ENCODE peak calls at places on chromosomes 6 and 20, in eight cellular contexts. Y is A549, G is stomach, O is mucosa of descending colon, W is Peyer's patch, C is progenitor cell of endocrine pancreas, P is neural crest cell, D is fibroblast of lung. U is an unnamed sample.

GRCh38 chr6:99940582-99940981 is 53.4 kb downstream of the MCHR2 start:
- DNase-seq in Y (no peak), G (no peak), O (no peak), W (no peak), C (no peak), P (no peak), D (no peak), U (no peak)

GRCh38 chr6:136365781-136366354 is 76.2 kb upstream of the BCLAF1 start:
- DNase-seq in Y (no peak), G (peak), O (peak), W (peak), C (no peak), P (no peak), D (no peak), U (no peak)

GRCh38 chr6:118739976-118740771 is 88.8 kb upstream of the CEP85L start:
- DNase-seq in Y (no peak), G (no peak), O (no peak), W (no peak), C (no peak), P (no peak), D (peak), U (no peak)

GRCh38 chr20:39111359-39112195 is 149.4 kb downstream of the DHX35 start:
- DNase-seq in Y (no peak), G (no peak), O (no peak), W (no peak), C (no peak), P (no peak), D (no peak), U (no peak)

GRCh38 chr6:41451039-41451438 is 95.1 kb upstream of the FOXP4 start:
- DNase-seq in Y (no peak), G (peak), O (peak), W (no peak), C (no peak), P (no peak), D (no peak), U (peak)

GRCh38 chr20:63364801-63365585 is 3.8 kb upstream of the CHRNA4 start:
- DNase-seq in Y (no peak), G (no peak), O (no peak), W (no peak), C (no peak), P (no peak), D (no peak), U (no peak)

GRCh38 chr20:37392441-37393195 is 46.7 kb downstream of the SRC start:
- DNase-seq in Y (no peak), G (no peak), O (no peak), W (no peak), C (no peak), P (no peak), D (no peak), U (no peak)

GRCh38 chr6:116106146-116106545 is 5.5 kb downstream of the NT5DC1 start:
- DNase-seq in Y (no peak), G (no peak), O (no peak), W (no peak), C (no peak), P (no peak), D (peak), U (no peak)

GRCh38 chr6:98833101-98834059 is 994 bp upstream of the POU3F2 start:
- DNase-seq in Y (no peak), G (no peak), O (no peak), W (no peak), C (no peak), P (no peak), D (peak), U (peak)

GRCh38 chr20:53001502-53002301 is 29.5 kb downstream of the TSHZ2 start:
- DNase-seq in Y (no peak), G (no peak), O (no peak), W (no peak), C (no peak), P (no peak), D (peak), U (no peak)

GRCh38 chr20:20188647-20189046 is 136.3 kb downstream of the CFAP61 start:
- DNase-seq in Y (no peak), G (no peak), O (no peak), W (no peak), C (no peak), P (no peak), D (no peak), U (no peak)

GRCh38 chr20:19009071-19009688 is 195.6 kb downstream of the SCP2D1 start:
- DNase-seq in Y (no peak), G (no peak), O (no peak), W (no peak), C (no peak), P (no peak), D (no peak), U (no peak)

GRCh38 chr6:16712250-16712930 is 48.9 kb downstream of the ATXN1 start:
- DNase-seq in Y (no peak), G (no peak), O (no peak), W (no peak), C (no peak), P (no peak), D (no peak), U (no peak)

GRCh38 chr20:36860811-36861624 is 14.9 kb upstream of the TLDC2 start:
- DNase-seq in Y (no peak), G (no peak), O (no peak), W (no peak), C (no peak), P (no peak), D (no peak), U (no peak)

GRCh38 chr6:118187568-118188164 is 280.6 kb downstream of the SLC35F1 start:
- DNase-seq in Y (no peak), G (no peak), O (no peak), W (no peak), C (no peak), P (no peak), D (peak), U (no peak)

GRCh38 chr20:53100476-53100911 is 128.3 kb downstream of the TSHZ2 start:
- DNase-seq in Y (no peak), G (no peak), O (no peak), W (no peak), C (no peak), P (no peak), D (peak), U (no peak)

GRCh38 chr20:34065260-34065659 is 46.8 kb downstream of the EIF2S2 start:
- DNase-seq in Y (no peak), G (no peak), O (no peak), W (no peak), C (no peak), P (no peak), D (peak), U (no peak)

GRCh38 chr20:39857188-39857587 is 831.8 kb downstream of the MAFB start:
- DNase-seq in Y (no peak), G (no peak), O (no peak), W (no peak), C (no peak), P (no peak), D (no peak), U (no peak)

GRCh38 chr6:158184598-158184997 is 16.4 kb downstream of the GTF2H5 start:
- DNase-seq in Y (no peak), G (no peak), O (no peak), W (no peak), C (no peak), P (no peak), D (peak), U (no peak)

GRCh38 chr6:160990847-160991410 is 640 bp upstream of the MAP3K4 start:
- DNase-seq in Y (no peak), G (no peak), O (no peak), W (no peak), C (no peak), P (no peak), D (no peak), U (no peak)

GRCh38 chr6:31401403-31401802 is 2.0 kb upstream of the MICA start:
- DNase-seq in Y (no peak), G (peak), O (peak), W (no peak), C (no peak), P (no peak), D (peak), U (no peak)

GRCh38 chr20:40868568-40869223 is 159.9 kb upstream of the TOP1 start:
- DNase-seq in Y (no peak), G (no peak), O (peak), W (no peak), C (no peak), P (no peak), D (peak), U (no peak)

GRCh38 chr6:60670036-60670435 is 1616.0 kb downstream of the KHDRBS2 start:
- DNase-seq in Y (no peak), G (no peak), O (no peak), W (no peak), C (no peak), P (no peak), D (no peak), U (no peak)

GRCh38 chr6:36577298-36577697 is 16.9 kb upstream of the SRSF3 start:
- DNase-seq in Y (peak), G (no peak), O (no peak), W (no peak), C (no peak), P (no peak), D (peak), U (no peak)

GRCh38 chr6:165829376-165829775 is 166.3 kb upstream of the PDE10A start:
- DNase-seq in Y (no peak), G (no peak), O (no peak), W (no peak), C (no peak), P (no peak), D (no peak), U (no peak)

GRCh38 chr6:137112067-137112355 is 61.4 kb downstream of the IL22RA2 start:
- DNase-seq in Y (no peak), G (no peak), O (no peak), W (no peak), C (no peak), P (no peak), D (peak), U (no peak)

GRCh38 chr6:21595951-21596378 is 2.4 kb downstream of the SOX4 start:
- DNase-seq in Y (no peak), G (no peak), O (no peak), W (no peak), C (no peak), P (peak), D (no peak), U (peak)

GRCh38 chr20:38317422-38317821 is 13.5 kb downstream of the BPI start:
- DNase-seq in Y (no peak), G (no peak), O (no peak), W (no peak), C (no peak), P (no peak), D (no peak), U (no peak)

GRCh38 chr6:10141756-10142443 is 273.0 kb downstream of the TFAP2A start:
- DNase-seq in Y (no peak), G (no peak), O (no peak), W (no peak), C (no peak), P (no peak), D (no peak), U (no peak)

GRCh38 chr6:45421700-45422540 is 44.2 kb upstream of the SUPT3H start:
- DNase-seq in Y (peak), G (peak), O (peak), W (peak), C (peak), P (peak), D (peak), U (peak)

GRCh38 chr6:16228709-16229665 is 9.4 kb upstream of the GMPR start:
- DNase-seq in Y (no peak), G (peak), O (peak), W (no peak), C (no peak), P (no peak), D (no peak), U (no peak)

DNA sequence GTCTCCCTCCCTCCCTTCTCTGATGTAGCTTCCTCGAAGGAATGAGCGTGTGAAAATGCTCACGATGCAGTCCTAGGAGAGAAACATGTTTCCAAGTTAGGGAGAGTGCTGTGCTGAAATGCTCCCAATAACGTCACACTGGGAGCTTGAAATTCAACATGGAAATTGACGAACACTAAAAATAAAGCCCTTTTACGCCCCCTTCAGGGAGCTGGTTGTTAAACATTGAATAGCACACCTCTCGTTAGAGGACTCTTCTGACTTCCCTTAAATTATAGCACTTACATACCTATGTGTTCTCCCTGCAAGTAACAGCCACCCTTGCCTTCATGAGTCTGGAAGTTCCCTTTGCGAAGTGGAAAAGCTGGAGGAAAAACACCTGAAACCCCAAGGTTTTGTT is 88.6 kb downstream of the BFSP1 start:
- DNase-seq in Y (no peak), G (no peak), O (no peak), W (no peak), C (no peak), P (no peak), D (no peak), U (peak)
- TF ChIP-seq CTCF in Y (no peak), G (no peak), O (no peak), W (no peak), C (peak), P (peak), D (no peak), U (peak)

GRCh38 chr20:16368645-16369292 is 204.5 kb downstream of the KIF16B start:
- DNase-seq in Y (peak), G (no peak), O (no peak), W (no peak), C (no peak), P (no peak), D (peak), U (no peak)
- TF ChIP-seq CTCF in Y (no peak), G (no peak), O (no peak), W (no peak), C (no peak), P (no peak), D (peak), U (no peak)

GRCh38 chr6:27605401-27606342 is 132.8 kb upstream of the ZNF184 start:
- DNase-seq in Y (no peak), G (no peak), O (no peak), W (no peak), C (no peak), P (peak), D (peak), U (peak)

GRCh38 chr6:27604986-27605385 is 132.1 kb upstream of the ZNF184 start:
- DNase-seq in Y (no peak), G (no peak), O (no peak), W (no peak), C (no peak), P (no peak), D (peak), U (no peak)

GRCh38 chr6:27611451-27611850 is 138.5 kb upstream of the ZNF184 start:
- DNase-seq in Y (no peak), G (no peak), O (no peak), W (no peak), C (no peak), P (no peak), D (no peak), U (no peak)

DNA sequence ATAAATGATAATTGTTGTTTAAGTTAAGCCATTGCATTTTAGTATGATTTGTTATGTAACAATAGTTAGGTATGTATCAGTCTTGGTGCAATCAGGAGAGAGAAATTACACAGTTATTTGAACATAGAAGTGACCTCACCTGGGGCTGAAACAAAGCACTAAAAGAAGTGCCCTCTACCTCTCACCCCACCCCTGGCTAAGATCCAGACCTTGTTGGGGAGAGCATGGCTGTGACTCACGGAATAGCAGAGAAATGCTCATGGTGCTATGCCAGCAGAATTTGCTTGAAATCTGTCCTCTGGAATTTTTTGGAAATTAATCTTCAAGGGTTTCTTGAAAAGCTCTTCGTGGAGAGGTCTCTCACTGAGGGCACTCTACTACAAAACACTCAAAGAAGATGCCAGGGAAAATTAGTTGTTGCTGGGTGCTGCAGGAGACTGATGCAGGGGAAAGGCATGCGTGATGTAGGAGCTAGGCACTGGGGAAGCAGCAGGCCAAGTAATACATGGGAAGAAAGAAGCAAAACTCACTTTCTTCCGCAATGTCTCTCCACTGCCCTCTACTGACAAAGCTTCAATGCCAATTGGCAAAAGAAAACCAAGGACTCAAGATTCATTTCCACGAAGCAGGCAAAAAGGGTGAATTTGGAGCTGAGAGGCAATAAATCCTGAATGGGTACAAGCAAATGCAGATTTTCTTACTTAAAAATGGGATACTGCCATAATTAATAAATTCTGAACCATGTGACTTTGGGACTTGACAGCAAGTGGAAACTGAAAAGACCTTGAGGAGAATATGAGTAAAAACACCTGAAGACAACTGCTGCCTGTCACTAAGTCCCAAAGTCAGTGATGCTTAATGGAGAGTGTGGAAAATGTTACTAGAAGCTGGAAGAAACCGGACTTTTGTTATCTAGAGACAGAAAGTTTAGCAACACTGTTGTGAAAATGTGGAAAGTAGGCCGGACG is 136.3 kb upstream of the ZNF184 start:
- DNase-seq in Y (no peak), G (no peak), O (peak), W (no peak), C (no peak), P (no peak), D (peak), U (peak)
- TF ChIP-seq CTCF in Y (peak), G (no peak), O (no peak), W (peak), C (peak), P (peak), D (peak), U (no peak)

GRCh38 chr6:69868252-69868804 is 2.0 kb downstream of the COL19A1 start:
- DNase-seq in Y (no peak), G (no peak), O (no peak), W (no peak), C (no peak), P (no peak), D (no peak), U (no peak)

GRCh38 chr6:69868961-69869360 is 2.6 kb downstream of the COL19A1 start:
- DNase-seq in Y (no peak), G (no peak), O (no peak), W (no peak), C (no peak), P (no peak), D (no peak), U (no peak)

GRCh38 chr6:69866351-69867074 is at the start of gene COL19A1:
- DNase-seq in Y (no peak), G (no peak), O (peak), W (peak), C (peak), P (peak), D (peak), U (peak)

GRCh38 chr6:69867075-69867911 is 937 bp downstream of the COL19A1 start:
- DNase-seq in Y (peak), G (peak), O (peak), W (peak), C (peak), P (peak), D (peak), U (peak)

GRCh38 chr6:69871107-69871506 is 4.8 kb downstream of the COL19A1 start:
- DNase-seq in Y (no peak), G (no peak), O (no peak), W (no peak), C (no peak), P (no peak), D (no peak), U (no peak)
- TF ChIP-seq CTCF in Y (no peak), G (no peak), O (no peak), W (no peak), C (no peak), P (no peak), D (no peak), U (no peak)

DNA sequence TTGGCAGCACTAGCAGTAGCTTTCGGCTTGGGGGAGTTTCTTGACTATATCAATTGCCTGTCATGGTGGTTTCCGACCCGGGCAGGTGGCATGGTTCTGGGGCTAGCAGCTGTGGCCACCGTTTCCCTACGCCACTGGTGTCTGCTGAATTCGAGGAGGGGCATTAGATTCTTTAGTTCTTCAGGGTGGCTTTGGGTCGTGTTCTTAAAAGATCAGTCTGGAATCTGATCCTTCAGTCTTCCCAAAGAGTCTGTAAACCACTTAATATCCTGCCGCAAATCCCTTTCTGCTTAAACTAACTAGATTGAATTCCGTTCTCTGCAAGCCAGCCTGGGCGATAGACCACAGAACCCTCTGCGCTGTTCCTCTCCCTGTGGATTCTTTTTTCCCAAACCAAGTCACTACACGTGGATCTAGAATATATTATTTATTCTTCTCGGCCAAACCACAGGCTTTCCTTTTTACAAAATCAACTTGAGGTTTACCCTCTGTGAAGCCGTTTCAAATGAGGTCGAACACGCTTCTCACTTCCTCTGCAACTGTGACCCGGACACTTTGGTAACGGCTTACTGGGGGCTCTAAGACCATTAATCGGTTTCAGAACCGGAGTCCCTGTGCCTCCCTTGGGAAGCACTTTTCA is 55.4 kb upstream of the FOXC1 start:
- DNase-seq in Y (peak), G (no peak), O (no peak), W (peak), C (no peak), P (no peak), D (no peak), U (no peak)
- TF ChIP-seq CTCF in Y (no peak), G (no peak), O (no peak), W (no peak), C (no peak), P (no peak), D (no peak), U (no peak)

DNA sequence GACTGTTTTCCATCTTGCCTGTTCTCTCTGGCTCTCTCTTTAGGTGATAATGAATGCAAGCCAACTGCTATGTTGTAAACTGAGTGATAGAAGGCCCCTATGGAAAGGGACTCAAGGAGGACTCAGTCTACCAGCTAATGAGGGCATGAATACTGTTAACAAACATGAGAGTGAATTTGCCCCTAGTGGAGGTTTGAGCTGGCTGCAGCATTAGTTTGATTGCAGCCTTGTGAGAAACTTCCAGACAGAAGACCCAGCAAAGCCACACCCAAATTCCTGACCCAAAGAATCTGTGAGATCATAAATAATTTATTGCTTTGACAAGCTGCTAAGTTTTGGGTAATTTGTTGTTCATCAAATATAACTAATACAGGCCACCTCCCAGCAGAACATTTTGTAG is 50.0 kb upstream of the PLCB1 start:
- DNase-seq in Y (peak), G (no peak), O (no peak), W (no peak), C (no peak), P (no peak), D (peak), U (no peak)
- TF ChIP-seq CTCF in Y (no peak), G (no peak), O (no peak), W (peak), C (peak), P (peak), D (peak), U (peak)